ENCODE peak calls at places on chromosomes 2 and 18, in five cellular contexts. One of them, this sample, is unnamed.

GRCh38 chr2:241762933-241763369 is 13.7 kb upstream of the GAL3ST2 start:
- DNase-seq in cerebellar cortex: no peak
- DNase-seq in iris pigment epithelial cell: no peak
- DNase-seq in HS-5: no peak
- DNase-seq in HFFc6: no peak
- DNase-seq in this sample: no peak

GRCh38 chr2:148616696-148617095 is 27.9 kb upstream of the EPC2 start:
- DNase-seq in cerebellar cortex: no peak
- DNase-seq in iris pigment epithelial cell: no peak
- DNase-seq in HS-5: no peak
- DNase-seq in HFFc6: no peak
- DNase-seq in this sample: no peak

GRCh38 chr18:31241900-31242409 is 76.0 kb upstream of the DSG1 start:
- DNase-seq in cerebellar cortex: no peak
- DNase-seq in iris pigment epithelial cell: peak
- DNase-seq in HS-5: no peak
- DNase-seq in HFFc6: no peak
- DNase-seq in this sample: no peak

GRCh38 chr2:63790491-63790890 is 51.2 kb upstream of the UGP2 start:
- DNase-seq in cerebellar cortex: no peak
- DNase-seq in iris pigment epithelial cell: peak
- DNase-seq in HS-5: no peak
- DNase-seq in HFFc6: no peak
- DNase-seq in this sample: peak

GRCh38 chr2:107811376-107811775 is 15.3 kb upstream of the RGPD4 start:
- DNase-seq in cerebellar cortex: no peak
- DNase-seq in iris pigment epithelial cell: no peak
- DNase-seq in HS-5: no peak
- DNase-seq in HFFc6: no peak
- DNase-seq in this sample: no peak

GRCh38 chr2:179340678-179341077 is 76.0 kb upstream of the SESTD1 start:
- DNase-seq in cerebellar cortex: no peak
- DNase-seq in iris pigment epithelial cell: peak
- DNase-seq in HS-5: peak
- DNase-seq in HFFc6: peak
- DNase-seq in this sample: peak

GRCh38 chr2:128196026-128196822 is 105.2 kb downstream of the UGGT1 start:
- DNase-seq in cerebellar cortex: no peak
- DNase-seq in iris pigment epithelial cell: peak
- DNase-seq in HS-5: no peak
- DNase-seq in HFFc6: no peak
- DNase-seq in this sample: no peak

GRCh38 chr18:54393648-54394294 is 36.1 kb downstream of the C18orf54 start:
- DNase-seq in cerebellar cortex: no peak
- DNase-seq in iris pigment epithelial cell: no peak
- DNase-seq in HS-5: no peak
- DNase-seq in HFFc6: no peak
- DNase-seq in this sample: no peak

GRCh38 chr2:190853659-190854386 is 26.8 kb upstream of the GLS start:
- DNase-seq in cerebellar cortex: peak
- DNase-seq in iris pigment epithelial cell: no peak
- DNase-seq in HS-5: no peak
- DNase-seq in HFFc6: no peak
- DNase-seq in this sample: no peak

GRCh38 chr18:58393295-58393694 is 235.6 kb downstream of the ALPK2 start:
- DNase-seq in cerebellar cortex: no peak
- DNase-seq in iris pigment epithelial cell: no peak
- DNase-seq in HS-5: no peak
- DNase-seq in HFFc6: no peak
- DNase-seq in this sample: no peak

GRCh38 chr18:7855051-7855450 is 287.9 kb downstream of the PTPRM start:
- DNase-seq in cerebellar cortex: no peak
- DNase-seq in iris pigment epithelial cell: no peak
- DNase-seq in HS-5: no peak
- DNase-seq in HFFc6: no peak
- DNase-seq in this sample: no peak

GRCh38 chr2:218988650-218989049 is 3.7 kb upstream of the FEV start:
- DNase-seq in cerebellar cortex: no peak
- DNase-seq in iris pigment epithelial cell: no peak
- DNase-seq in HS-5: no peak
- DNase-seq in HFFc6: no peak
- DNase-seq in this sample: no peak

GRCh38 chr2:108935231-108935863 is 53.7 kb downstream of the EDAR start:
- DNase-seq in cerebellar cortex: no peak
- DNase-seq in iris pigment epithelial cell: no peak
- DNase-seq in HS-5: no peak
- DNase-seq in HFFc6: no peak
- DNase-seq in this sample: no peak

GRCh38 chr18:13597068-13597467 is 129.3 kb downstream of the FAM210A start:
- DNase-seq in cerebellar cortex: no peak
- DNase-seq in iris pigment epithelial cell: no peak
- DNase-seq in HS-5: no peak
- DNase-seq in HFFc6: no peak
- DNase-seq in this sample: no peak

GRCh38 chr2:237577458-237577857 is 11.1 kb downstream of the PRLH start:
- DNase-seq in cerebellar cortex: no peak
- DNase-seq in iris pigment epithelial cell: no peak
- DNase-seq in HS-5: no peak
- DNase-seq in HFFc6: no peak
- DNase-seq in this sample: no peak

GRCh38 chr2:118440699-118441098 is 352.4 kb downstream of the INSIG2 start:
- DNase-seq in cerebellar cortex: no peak
- DNase-seq in iris pigment epithelial cell: no peak
- DNase-seq in HS-5: no peak
- DNase-seq in HFFc6: no peak
- DNase-seq in this sample: no peak

GRCh38 chr2:204108301-204108700 is 171.7 kb downstream of the ICOS start:
- DNase-seq in cerebellar cortex: peak
- DNase-seq in iris pigment epithelial cell: peak
- DNase-seq in HS-5: no peak
- DNase-seq in HFFc6: no peak
- DNase-seq in this sample: no peak

GRCh38 chr2:74226648-74227213 is 28.3 kb downstream of the MTHFD2 start:
- DNase-seq in cerebellar cortex: peak
- DNase-seq in iris pigment epithelial cell: no peak
- DNase-seq in HS-5: no peak
- DNase-seq in HFFc6: no peak
- DNase-seq in this sample: no peak